ENCODE peak calls at places on chromosomes 5 and 9, in six cellular contexts. Z, C, Q, P, H and G are unnamed samples.

GRCh38 chr5:161190086-161190485 is 338.1 kb upstream of the ATP10B start:
- DNase-seq in P (no peak), Z (no peak), H (no peak), C (no peak), Q (no peak), G (no peak)

GRCh38 chr9:133735415-133735775 is 2.8 kb downstream of the SARDH start:
- DNase-seq in H (no peak), Q (no peak), Z (no peak), P (no peak), C (no peak), G (peak; percentile 8)

GRCh38 chr5:97979740-97980139 is 793.7 kb upstream of the RGMB start:
- DNase-seq in P (no peak), Z (no peak), Q (no peak), H (peak; percentile 12), C (peak; percentile 6), G (no peak)

GRCh38 chr9:6551126-6551525 is 94.4 kb downstream of the GLDC start:
- DNase-seq in Q (no peak), P (no peak), H (no peak), C (no peak), Z (no peak), G (no peak)

GRCh38 chr9:126327016-126327749 is 554 bp downstream of the MVB12B start:
- DNase-seq in Z (no peak), C (no peak), P (no peak), H (no peak), Q (no peak), G (peak; percentile 37)

GRCh38 chr5:140114341-140115185 is 654 bp downstream of the PURA start:
- DNase-seq in P (peak; percentile 20), Z (peak; percentile 32), C (peak; percentile 72), Q (peak; percentile 35), H (peak; percentile 13), G (peak; percentile 66)

GRCh38 chr9:7209990-7210389 is 452.2 kb downstream of the KDM4C start:
- DNase-seq in Z (no peak), C (no peak), P (no peak), H (no peak), Q (no peak), G (no peak)

GRCh38 chr5:179264053-179264540 is 81.2 kb downstream of the ADAMTS2 start:
- DNase-seq in C (no peak), Q (no peak), Z (no peak), P (no peak), H (no peak), G (no peak)

GRCh38 chr9:135251996-135252760 is 164.7 kb downstream of the OLFM1 start:
- DNase-seq in Q (no peak), P (no peak), Z (no peak), H (no peak), C (no peak), G (no peak)